ENCODE peak calls at places on chromosome 12, in six cellular contexts. One of them, this sample, is unnamed.

GRCh38 chr12:9319842-9320173 is 111.6 kb upstream of the PZP start:
- DNase-seq in stomach: no peak
- DNase-seq in astrocyte: no peak
- DNase-seq in gastrocnemius medialis: no peak
- DNase-seq in breast epithelium: no peak
- DNase-seq in CD8-positive, alpha-beta T cell: no peak
- DNase-seq in this sample: no peak

GRCh38 chr12:54853933-54854538 is at the start of gene MUCL1:
- DNase-seq in CD8-positive, alpha-beta T cell: peak
- DNase-seq in stomach: peak
- DNase-seq in astrocyte: peak
- DNase-seq in breast epithelium: no peak
- DNase-seq in gastrocnemius medialis: no peak
- DNase-seq in this sample: no peak

GRCh38 chr12:51127050-51127729 is 43.8 kb upstream of the CSRNP2 start:
- DNase-seq in CD8-positive, alpha-beta T cell: no peak
- DNase-seq in stomach: no peak
- DNase-seq in breast epithelium: no peak
- DNase-seq in astrocyte: peak
- DNase-seq in gastrocnemius medialis: no peak
- DNase-seq in this sample: no peak

GRCh38 chr12:48717252-48717695 is 767 bp upstream of the CCNT1 start:
- DNase-seq in CD8-positive, alpha-beta T cell: no peak
- DNase-seq in stomach: no peak
- DNase-seq in astrocyte: no peak
- DNase-seq in gastrocnemius medialis: no peak
- DNase-seq in breast epithelium: no peak
- DNase-seq in this sample: no peak

GRCh38 chr12:20800160-20800559 is 10.3 kb upstream of the SLCO1B3 start:
- DNase-seq in CD8-positive, alpha-beta T cell: no peak
- DNase-seq in gastrocnemius medialis: no peak
- DNase-seq in stomach: no peak
- DNase-seq in breast epithelium: no peak
- DNase-seq in astrocyte: no peak
- DNase-seq in this sample: no peak

GRCh38 chr12:6792522-6793201 is 3.3 kb downstream of the CD4 start:
- DNase-seq in breast epithelium: no peak
- DNase-seq in CD8-positive, alpha-beta T cell: peak
- DNase-seq in stomach: no peak
- DNase-seq in astrocyte: no peak
- DNase-seq in gastrocnemius medialis: peak
- DNase-seq in this sample: no peak

GRCh38 chr12:11879306-11879705 is 191.4 kb upstream of the BCL2L14 start:
- DNase-seq in stomach: no peak
- DNase-seq in astrocyte: peak
- DNase-seq in gastrocnemius medialis: no peak
- DNase-seq in CD8-positive, alpha-beta T cell: no peak
- DNase-seq in breast epithelium: no peak
- DNase-seq in this sample: no peak

GRCh38 chr12:89960607-89961394 is 252.2 kb upstream of the ATP2B1 start:
- DNase-seq in stomach: no peak
- DNase-seq in gastrocnemius medialis: no peak
- DNase-seq in breast epithelium: no peak
- DNase-seq in astrocyte: no peak
- DNase-seq in CD8-positive, alpha-beta T cell: no peak
- DNase-seq in this sample: no peak

GRCh38 chr12:122730215-122731014 is at the start of gene HCAR1:
- DNase-seq in stomach: peak
- DNase-seq in CD8-positive, alpha-beta T cell: no peak
- DNase-seq in gastrocnemius medialis: no peak
- DNase-seq in astrocyte: no peak
- DNase-seq in breast epithelium: peak
- DNase-seq in this sample: no peak

GRCh38 chr12:70891059-70891632 is 29.4 kb downstream of the PTPRR start:
- DNase-seq in CD8-positive, alpha-beta T cell: no peak
- DNase-seq in astrocyte: no peak
- DNase-seq in gastrocnemius medialis: no peak
- DNase-seq in breast epithelium: no peak
- DNase-seq in stomach: no peak
- DNase-seq in this sample: no peak

GRCh38 chr12:78898416-78898815 is 33.8 kb downstream of the SYT1 start:
- DNase-seq in gastrocnemius medialis: no peak
- DNase-seq in astrocyte: peak
- DNase-seq in CD8-positive, alpha-beta T cell: no peak
- DNase-seq in stomach: no peak
- DNase-seq in breast epithelium: no peak
- DNase-seq in this sample: peak

GRCh38 chr12:69755302-69755701 is 16.6 kb downstream of the RAB3IP start:
- DNase-seq in astrocyte: no peak
- DNase-seq in gastrocnemius medialis: no peak
- DNase-seq in CD8-positive, alpha-beta T cell: no peak
- DNase-seq in breast epithelium: no peak
- DNase-seq in stomach: no peak
- DNase-seq in this sample: no peak

GRCh38 chr12:3117144-3117581 is 40.0 kb downstream of the TSPAN9 start:
- DNase-seq in stomach: no peak
- DNase-seq in astrocyte: peak
- DNase-seq in breast epithelium: no peak
- DNase-seq in CD8-positive, alpha-beta T cell: no peak
- DNase-seq in gastrocnemius medialis: no peak
- DNase-seq in this sample: no peak

GRCh38 chr12:11814362-11814761 is 164.9 kb downstream of the ETV6 start:
- DNase-seq in stomach: no peak
- DNase-seq in gastrocnemius medialis: no peak
- DNase-seq in CD8-positive, alpha-beta T cell: no peak
- DNase-seq in astrocyte: peak
- DNase-seq in breast epithelium: no peak
- DNase-seq in this sample: no peak

GRCh38 chr12:1003600-1004271 is 12.7 kb downstream of the ERC1 start:
- DNase-seq in stomach: no peak
- DNase-seq in astrocyte: no peak
- DNase-seq in gastrocnemius medialis: no peak
- DNase-seq in breast epithelium: no peak
- DNase-seq in CD8-positive, alpha-beta T cell: no peak
- DNase-seq in this sample: no peak

GRCh38 chr12:67689339-67689738 is 40.8 kb downstream of the DYRK2 start:
- DNase-seq in gastrocnemius medialis: no peak
- DNase-seq in CD8-positive, alpha-beta T cell: no peak
- DNase-seq in astrocyte: no peak
- DNase-seq in breast epithelium: no peak
- DNase-seq in stomach: no peak
- DNase-seq in this sample: no peak

GRCh38 chr12:5470221-5470620 is 38.3 kb downstream of the NTF3 start:
- DNase-seq in astrocyte: no peak
- DNase-seq in breast epithelium: no peak
- DNase-seq in CD8-positive, alpha-beta T cell: no peak
- DNase-seq in stomach: no peak
- DNase-seq in gastrocnemius medialis: no peak
- DNase-seq in this sample: no peak

GRCh38 chr12:109356586-109356985 is 8.9 kb downstream of the MYO1H start:
- DNase-seq in gastrocnemius medialis: no peak
- DNase-seq in CD8-positive, alpha-beta T cell: no peak
- DNase-seq in astrocyte: no peak
- DNase-seq in stomach: no peak
- DNase-seq in breast epithelium: no peak
- DNase-seq in this sample: no peak

GRCh38 chr12:20525064-20525610 is 156.8 kb downstream of the PDE3A start:
- DNase-seq in astrocyte: peak
- DNase-seq in breast epithelium: no peak
- DNase-seq in CD8-positive, alpha-beta T cell: no peak
- DNase-seq in gastrocnemius medialis: no peak
- DNase-seq in stomach: no peak
- DNase-seq in this sample: no peak

GRCh38 chr12:39723831-39724230 is 104.2 kb upstream of the ABCD2 start:
- DNase-seq in stomach: no peak
- DNase-seq in astrocyte: peak
- DNase-seq in CD8-positive, alpha-beta T cell: no peak
- DNase-seq in gastrocnemius medialis: no peak
- DNase-seq in breast epithelium: no peak
- DNase-seq in this sample: peak

GRCh38 chr12:133190176-133190575 is 8.9 kb downstream of the ZNF268 start:
- DNase-seq in breast epithelium: no peak
- DNase-seq in stomach: no peak
- DNase-seq in gastrocnemius medialis: no peak
- DNase-seq in CD8-positive, alpha-beta T cell: no peak
- DNase-seq in astrocyte: no peak
- DNase-seq in this sample: no peak

GRCh38 chr12:75883241-75883640 is 148.3 kb downstream of the PHLDA1 start:
- DNase-seq in astrocyte: no peak
- DNase-seq in breast epithelium: no peak
- DNase-seq in gastrocnemius medialis: no peak
- DNase-seq in CD8-positive, alpha-beta T cell: no peak
- DNase-seq in stomach: no peak
- DNase-seq in this sample: no peak

GRCh38 chr12:111558107-111558376 is 41.1 kb downstream of the ATXN2 start:
- DNase-seq in breast epithelium: no peak
- DNase-seq in stomach: no peak
- DNase-seq in gastrocnemius medialis: no peak
- DNase-seq in astrocyte: peak
- DNase-seq in CD8-positive, alpha-beta T cell: no peak
- DNase-seq in this sample: no peak

GRCh38 chr12:111557271-111558106 is 41.6 kb downstream of the ATXN2 start:
- DNase-seq in stomach: no peak
- DNase-seq in CD8-positive, alpha-beta T cell: no peak
- DNase-seq in breast epithelium: no peak
- DNase-seq in astrocyte: peak
- DNase-seq in gastrocnemius medialis: no peak
- DNase-seq in this sample: no peak
- H3K27ac ChIP-seq in stomach: no peak
- H3K27ac ChIP-seq in CD8-positive, alpha-beta T cell: no peak
- H3K27ac ChIP-seq in breast epithelium: no peak
- H3K27ac ChIP-seq in astrocyte: peak
- H3K27ac ChIP-seq in gastrocnemius medialis: no peak
- H3K27ac ChIP-seq in this sample: no peak

GRCh38 chr12:106839343-106839742 is 64.9 kb downstream of the RIC8B start:
- DNase-seq in breast epithelium: no peak
- DNase-seq in gastrocnemius medialis: no peak
- DNase-seq in stomach: no peak
- DNase-seq in CD8-positive, alpha-beta T cell: no peak
- DNase-seq in astrocyte: no peak
- DNase-seq in this sample: no peak

GRCh38 chr12:106840217-106840616 is 65.7 kb downstream of the RIC8B start:
- DNase-seq in gastrocnemius medialis: no peak
- DNase-seq in stomach: no peak
- DNase-seq in CD8-positive, alpha-beta T cell: no peak
- DNase-seq in breast epithelium: no peak
- DNase-seq in astrocyte: peak
- DNase-seq in this sample: no peak

GRCh38 chr12:106837782-106838181 is 63.3 kb downstream of the RIC8B start:
- DNase-seq in astrocyte: no peak
- DNase-seq in CD8-positive, alpha-beta T cell: no peak
- DNase-seq in gastrocnemius medialis: no peak
- DNase-seq in stomach: no peak
- DNase-seq in breast epithelium: no peak
- DNase-seq in this sample: no peak

GRCh38 chr12:106845910-106846309 is 71.4 kb downstream of the RIC8B start:
- DNase-seq in astrocyte: no peak
- DNase-seq in stomach: no peak
- DNase-seq in CD8-positive, alpha-beta T cell: no peak
- DNase-seq in breast epithelium: no peak
- DNase-seq in gastrocnemius medialis: no peak
- DNase-seq in this sample: no peak

DNA sequence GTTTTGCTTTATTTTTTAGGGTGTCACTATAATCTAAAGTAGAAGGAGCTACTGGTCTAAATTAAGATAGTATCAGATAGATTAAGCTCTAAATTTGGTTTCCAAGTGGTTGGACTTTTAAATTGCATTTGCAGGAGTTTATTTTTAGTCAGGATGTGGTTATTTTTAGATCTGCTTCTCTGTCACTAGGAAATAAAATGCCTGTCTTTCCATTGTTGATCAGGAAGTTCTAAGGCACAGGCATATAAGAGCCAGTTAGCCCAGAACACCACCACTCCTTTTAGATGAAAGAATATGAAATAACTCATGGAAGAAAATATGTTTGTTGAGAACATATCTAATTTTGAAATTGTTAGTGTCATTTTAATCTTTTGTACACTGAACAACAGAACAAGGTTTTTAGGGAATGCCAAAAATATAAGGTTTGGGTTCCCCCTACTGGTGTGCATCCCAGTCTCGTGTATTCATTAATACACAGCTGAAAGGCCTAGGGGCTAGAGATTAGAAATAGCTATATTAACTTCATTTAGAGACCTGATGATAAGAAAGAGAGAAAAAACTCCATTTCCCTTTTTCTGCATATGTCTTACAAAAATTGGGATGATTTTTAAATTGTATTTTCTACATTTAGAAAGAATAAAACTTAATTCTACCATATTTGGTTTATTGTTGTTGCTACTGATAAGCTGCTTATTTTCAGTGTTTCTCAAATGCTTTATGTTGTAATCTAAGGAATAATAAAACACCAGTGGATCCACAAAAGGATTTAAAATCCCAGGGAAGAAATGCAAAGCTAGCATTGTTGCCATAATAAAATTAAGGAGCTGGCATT is 67.2 kb downstream of the RIC8B start:
- DNase-seq in CD8-positive, alpha-beta T cell: peak
- DNase-seq in stomach: no peak
- DNase-seq in breast epithelium: no peak
- DNase-seq in astrocyte: peak
- DNase-seq in gastrocnemius medialis: peak
- DNase-seq in this sample: peak
- H3K27ac ChIP-seq in CD8-positive, alpha-beta T cell: no peak
- H3K27ac ChIP-seq in stomach: no peak
- H3K27ac ChIP-seq in breast epithelium: no peak
- H3K27ac ChIP-seq in astrocyte: peak
- H3K27ac ChIP-seq in gastrocnemius medialis: peak
- H3K27ac ChIP-seq in this sample: no peak

GRCh38 chr12:125376422-125376821 is 311.2 kb downstream of the AACS start:
- DNase-seq in astrocyte: no peak
- DNase-seq in gastrocnemius medialis: no peak
- DNase-seq in stomach: no peak
- DNase-seq in CD8-positive, alpha-beta T cell: no peak
- DNase-seq in breast epithelium: no peak
- DNase-seq in this sample: no peak
- H3K27ac ChIP-seq in astrocyte: no peak
- H3K27ac ChIP-seq in gastrocnemius medialis: no peak
- H3K27ac ChIP-seq in stomach: no peak
- H3K27ac ChIP-seq in CD8-positive, alpha-beta T cell: no peak
- H3K27ac ChIP-seq in breast epithelium: no peak
- H3K27ac ChIP-seq in this sample: no peak

GRCh38 chr12:112979281-112979680 is 962 bp downstream of the OAS2 start:
- DNase-seq in astrocyte: no peak
- DNase-seq in gastrocnemius medialis: no peak
- DNase-seq in CD8-positive, alpha-beta T cell: peak
- DNase-seq in stomach: peak
- DNase-seq in breast epithelium: no peak
- DNase-seq in this sample: no peak
- H3K27ac ChIP-seq in astrocyte: no peak
- H3K27ac ChIP-seq in gastrocnemius medialis: peak
- H3K27ac ChIP-seq in CD8-positive, alpha-beta T cell: peak
- H3K27ac ChIP-seq in stomach: peak
- H3K27ac ChIP-seq in breast epithelium: peak
- H3K27ac ChIP-seq in this sample: peak

DNA sequence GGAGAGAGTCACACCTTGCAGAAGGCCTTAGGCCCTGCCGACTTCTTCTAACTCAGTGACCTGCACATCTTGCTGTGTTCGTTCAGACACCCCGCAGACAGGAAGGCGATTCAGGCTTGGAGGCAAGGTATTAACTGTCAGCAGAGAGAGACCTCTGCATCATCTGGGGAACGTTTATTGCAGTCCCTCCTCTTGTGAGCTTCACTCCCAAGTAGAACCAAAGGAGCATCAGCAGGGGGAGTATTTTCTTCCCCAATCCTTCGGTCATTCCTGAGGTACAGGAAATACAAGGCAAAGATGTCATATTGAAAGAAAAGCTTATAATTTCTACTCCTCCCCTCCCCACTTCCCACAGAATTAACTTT is 217.9 kb downstream of the CRADD start:
- DNase-seq in stomach: no peak
- DNase-seq in gastrocnemius medialis: no peak
- DNase-seq in astrocyte: no peak
- DNase-seq in breast epithelium: no peak
- DNase-seq in CD8-positive, alpha-beta T cell: no peak
- DNase-seq in this sample: no peak
- H3K27ac ChIP-seq in stomach: no peak
- H3K27ac ChIP-seq in gastrocnemius medialis: peak
- H3K27ac ChIP-seq in astrocyte: no peak
- H3K27ac ChIP-seq in breast epithelium: peak
- H3K27ac ChIP-seq in CD8-positive, alpha-beta T cell: no peak
- H3K27ac ChIP-seq in this sample: no peak